ENCODE peak calls at places on chromosome 10, in five cellular contexts. C is heart left ventricle; U is lower lobe of right lung; O is stimulated activated CD8-positive, alpha-beta memory T cell treated with anti-CD3 and anti-CD28 coated beads, Interleukin-4, amount 100 ng/mL, for 24 hours; S is RPMI7951. F is an unnamed sample.

GRCh38 chr10:133347636-133348517 is 704 bp downstream of the PRAP1 start:
- DNase-seq in U (peak), O (no peak), S (no peak), C (no peak), F (no peak)

GRCh38 chr10:93719901-93720300 is 17.5 kb upstream of the FRA10AC1 start:
- DNase-seq in U (no peak), S (no peak), C (no peak), O (no peak), F (no peak)

GRCh38 chr10:98088186-98088971 is 46.1 kb upstream of the R3HCC1L start:
- DNase-seq in U (no peak), C (no peak), O (no peak), S (peak), F (no peak)

GRCh38 chr10:11444148-11444516 is 167.3 kb downstream of the USP6NL start:
- DNase-seq in O (no peak), S (no peak), C (no peak), U (no peak), F (no peak)

GRCh38 chr10:80659284-80659683 is 121.6 kb downstream of the SH2D4B start:
- DNase-seq in C (no peak), O (no peak), S (no peak), U (no peak), F (no peak)

GRCh38 chr10:79505771-79506351 is 6.5 kb upstream of the EIF5AL1 start:
- DNase-seq in C (no peak), S (no peak), U (no peak), O (no peak), F (no peak)

GRCh38 chr10:78327778-78328591 is 294.3 kb downstream of the RPS24 start:
- DNase-seq in O (no peak), S (no peak), C (no peak), U (no peak), F (no peak)

GRCh38 chr10:76049581-76050290 is 618.3 kb downstream of the LRMDA start:
- DNase-seq in O (no peak), C (no peak), S (peak), U (no peak), F (no peak)

GRCh38 chr10:121497513-121497912 is 100.7 kb downstream of the FGFR2 start:
- DNase-seq in C (no peak), S (no peak), U (no peak), O (no peak), F (no peak)

GRCh38 chr10:24541239-24541753 is 182.4 kb downstream of the ARHGAP21 start:
- DNase-seq in O (no peak), S (no peak), C (no peak), U (no peak), F (no peak)

GRCh38 chr10:100812978-100813377 is 67.6 kb downstream of the PAX2 start:
- DNase-seq in C (no peak), U (no peak), O (no peak), S (peak), F (no peak)

GRCh38 chr10:58590152-58590551 is 77.5 kb downstream of the BICC1 start:
- DNase-seq in S (peak), U (no peak), C (peak), O (no peak), F (no peak)

GRCh38 chr10:122435212-122435827 is 19.1 kb upstream of the ARMS2 start:
- DNase-seq in O (no peak), S (peak), C (no peak), U (no peak), F (no peak)

GRCh38 chr10:7117806-7118674 is 292.8 kb downstream of the SFMBT2 start:
- DNase-seq in S (no peak), C (no peak), O (no peak), U (no peak), F (no peak)

GRCh38 chr10:75043256-75044121 is 68.0 kb upstream of the SAMD8 start:
- DNase-seq in U (no peak), C (no peak), O (peak), S (no peak), F (no peak)

GRCh38 chr10:5927306-5927705 is 37.3 kb downstream of the FBH1 start:
- DNase-seq in U (no peak), C (no peak), S (no peak), O (no peak), F (no peak)

GRCh38 chr10:6650580-6650979 is 70.5 kb upstream of the PRKCQ start:
- DNase-seq in C (no peak), S (no peak), O (no peak), U (no peak), F (no peak)

GRCh38 chr10:107091126-107091525 is 73.4 kb downstream of the SORCS1 start:
- DNase-seq in S (no peak), C (no peak), U (no peak), O (no peak), F (no peak)

GRCh38 chr10:44261710-44262455 is 123.0 kb downstream of the CXCL12 start:
- DNase-seq in S (peak), U (no peak), C (no peak), O (no peak), F (no peak)

GRCh38 chr10:74290703-74291102 is 139.7 kb downstream of the ADK start:
- DNase-seq in S (peak), C (no peak), U (no peak), O (no peak), F (no peak)

GRCh38 chr10:7571992-7572391 is 94.8 kb downstream of the ITIH5 start:
- DNase-seq in U (no peak), S (no peak), O (no peak), C (no peak), F (no peak)

GRCh38 chr10:60353519-60354258 is 36.0 kb downstream of the ANK3 start:
- DNase-seq in U (no peak), O (no peak), S (no peak), C (peak), F (no peak)

GRCh38 chr10:79072041-79072441 is 3.3 kb downstream of the ZMIZ1 start:
- DNase-seq in O (no peak), U (no peak), S (no peak), C (no peak), F (no peak)

GRCh38 chr10:77970869-77971803 is 44.6 kb upstream of the DLG5 start:
- DNase-seq in C (peak), S (peak), O (no peak), U (no peak), F (peak)

GRCh38 chr10:22682237-22683192 is 31.9 kb downstream of the PIP4K2A start:
- DNase-seq in S (peak), C (no peak), O (peak), U (peak), F (no peak)

GRCh38 chr10:61655335-61655851 is 7.3 kb upstream of the CABCOCO1 start:
- DNase-seq in U (no peak), O (no peak), S (no peak), C (no peak), F (no peak)

GRCh38 chr10:60910543-60910942 is 33.4 kb downstream of the RHOBTB1 start:
- DNase-seq in U (peak), C (no peak), O (no peak), S (no peak), F (peak)

GRCh38 chr10:79582096-79582495 is 21.9 kb upstream of the SFTPA2 start:
- DNase-seq in S (no peak), U (no peak), O (no peak), C (no peak), F (no peak)

GRCh38 chr10:97682042-97682441 is 5.0 kb downstream of the AVPI1 start:
- DNase-seq in S (no peak), O (no peak), U (no peak), C (no peak), F (no peak)

GRCh38 chr10:109721401-109722028 is 201.8 kb downstream of the XPNPEP1 start:
- DNase-seq in O (no peak), S (no peak), C (no peak), U (no peak), F (no peak)

GRCh38 chr10:4652111-4653010 is 173.6 kb upstream of the AKR1E2 start:
- DNase-seq in C (no peak), S (no peak), O (peak), U (no peak), F (no peak)

GRCh38 chr10:17272648-17273047 is 44.6 kb downstream of the VIM start:
- DNase-seq in U (no peak), S (no peak), C (no peak), O (no peak), F (no peak)

GRCh38 chr10:86342111-86342863 is 24.3 kb downstream of the GRID1 start:
- DNase-seq in C (no peak), S (no peak), U (peak), O (no peak), F (no peak)

GRCh38 chr10:49734676-49735075 is 27.4 kb downstream of the OGDHL start:
- DNase-seq in O (no peak), U (no peak), C (no peak), S (no peak), F (no peak)

GRCh38 chr10:86349940-86350630 is 16.5 kb downstream of the GRID1 start:
- DNase-seq in U (peak), O (no peak), C (no peak), S (no peak), F (no peak)

GRCh38 chr10:59362184-59362966 is at the start of gene FAM13C:
- DNase-seq in O (no peak), U (peak), S (peak), C (peak), F (no peak)

GRCh38 chr10:112510384-112510783 is 63.4 kb downstream of the VTI1A start:
- DNase-seq in O (peak), C (no peak), S (no peak), U (no peak), F (no peak)

F was measured in HL-60.